ENCODE peak calls at places on chromosome 4, in four cellular contexts. D is HepG2, B is tibial nerve, E is sigmoid colon. U is an unnamed sample.

GRCh38 chr4:145279122-145279960 is 99.0 kb upstream of the OTUD4 start:
- DNase-seq in E (no peak), B (no peak), D (no peak), U (no peak)

GRCh38 chr4:163166041-163166579 is 580 bp downstream of the NAF1 start:
- DNase-seq in D (peak; percentile 26), E (peak; percentile 79), B (peak; percentile 10), U (peak; percentile 47)

GRCh38 chr4:158580064-158580463 is 58.4 kb downstream of the RXFP1 start:
- DNase-seq in E (no peak), B (no peak), D (no peak), U (no peak)

GRCh38 chr4:24559032-24559821 is 25.1 kb downstream of the DHX15 start:
- DNase-seq in B (no peak), E (no peak), D (no peak), U (no peak)

GRCh38 chr4:85970535-85970934 is 389.3 kb downstream of the MAPK10 start:
- DNase-seq in B (no peak), D (no peak), E (no peak), U (no peak)

GRCh38 chr4:144343143-144343755 is 202.7 kb upstream of the GYPA start:
- DNase-seq in E (no peak), D (no peak), B (no peak), U (no peak)

GRCh38 chr4:8745828-8746225 is 125.8 kb downstream of the HMX1 start:
- DNase-seq in B (no peak), D (no peak), E (peak; percentile 26), U (no peak)

GRCh38 chr4:83921124-83921523 is 385.2 kb downstream of the GPAT3 start:
- DNase-seq in B (no peak), E (no peak), D (no peak), U (no peak)

GRCh38 chr4:1854752-1855151 is 1.2 kb downstream of the LETM1 start:
- DNase-seq in D (no peak), B (no peak), E (no peak), U (no peak)

GRCh38 chr4:11748169-11748872 is 319.6 kb upstream of the HS3ST1 start:
- DNase-seq in E (no peak), D (no peak), B (no peak), U (no peak)

GRCh38 chr4:150581611-150582010 is 340 bp upstream of the MAB21L2 start:
- DNase-seq in B (no peak), D (no peak), E (peak; percentile 97), U (no peak)

GRCh38 chr4:81506731-81507130 is 35.0 kb upstream of the RASGEF1B start:
- DNase-seq in B (no peak), E (no peak), D (no peak), U (no peak)

GRCh38 chr4:124322234-124322831 is 390.2 kb downstream of the ANKRD50 start:
- DNase-seq in B (no peak), E (no peak), D (peak; percentile 8), U (no peak)

GRCh38 chr4:113482325-113482724 is 279.2 kb downstream of the CAMK2D start:
- DNase-seq in B (no peak), E (no peak), D (no peak), U (no peak)

GRCh38 chr4:168917150-168917779 is 92.8 kb downstream of the CBR4 start:
- DNase-seq in E (no peak), D (peak; percentile 14), B (peak; percentile 57), U (no peak)

GRCh38 chr4:98262431-98262830 is 1.2 kb downstream of the RAP1GDS1 start:
- DNase-seq in B (no peak), E (no peak), D (no peak), U (no peak)

GRCh38 chr4:159946983-159947645 is 844.2 kb downstream of the RAPGEF2 start:
- DNase-seq in B (peak; percentile 18), D (peak; percentile 52), E (no peak), U (no peak)

GRCh38 chr4:169256856-169257756 is 13.7 kb downstream of the SH3RF1 start:
- DNase-seq in D (no peak), B (no peak), E (no peak), U (no peak)

GRCh38 chr4:83071116-83071515 is 36.1 kb downstream of the COPS4 start:
- DNase-seq in B (no peak), E (no peak), D (no peak), U (no peak)

GRCh38 chr4:52932586-52933482 is 70.7 kb downstream of the RASL11B start:
- DNase-seq in E (no peak), D (no peak), B (no peak), U (no peak)

GRCh38 chr4:81164126-81164525 is 50.9 kb downstream of the PRKG2 start:
- DNase-seq in E (no peak), B (no peak), D (no peak), U (no peak)

GRCh38 chr4:76872556-76872955 is 25.4 kb downstream of the SOWAHB start:
- DNase-seq in E (no peak), B (no peak), D (no peak), U (no peak)

GRCh38 chr4:40347472-40347871 is 12.3 kb downstream of the CHRNA9 start:
- DNase-seq in B (no peak), E (no peak), D (no peak), U (no peak)

GRCh38 chr4:78439328-78439727 is 112.2 kb upstream of the ANXA3 start:
- DNase-seq in D (no peak), E (no peak), B (no peak), U (no peak)

GRCh38 chr4:3648195-3648594 is 116.0 kb upstream of the LRPAP1 start:
- DNase-seq in D (no peak), B (no peak), E (no peak), U (no peak)

GRCh38 chr4:140857111-140857510 is 100.9 kb upstream of the TBC1D9 start:
- DNase-seq in B (no peak), E (no peak), D (no peak), U (no peak)

GRCh38 chr4:8502371-8502770 is 61.8 kb downstream of the TRMT44 start:
- DNase-seq in D (no peak), B (no peak), E (no peak), U (no peak)

GRCh38 chr4:146214238-146214637 is at the start of gene REELD1:
- DNase-seq in E (no peak), D (no peak), B (no peak), U (no peak)

GRCh38 chr4:21507439-21507838 is 441.1 kb downstream of the KCNIP4 start:
- DNase-seq in E (no peak), B (no peak), D (peak; percentile 6), U (no peak)

GRCh38 chr4:57110635-57111546 is 706 bp upstream of the IGFBP7 start:
- DNase-seq in B (peak; percentile 48), D (no peak), E (peak; percentile 82), U (peak; percentile 30)

GRCh38 chr4:53786632-53787031 is 195.3 kb upstream of the LNX1 start:
- DNase-seq in D (no peak), B (no peak), E (peak; percentile 71), U (no peak)

GRCh38 chr4:72791054-72791453 is 222.0 kb upstream of the ADAMTS3 start:
- DNase-seq in D (no peak), B (no peak), E (no peak), U (no peak)

GRCh38 chr4:85831647-85832046 is 356.7 kb downstream of the ARHGAP24 start:
- DNase-seq in B (no peak), D (no peak), E (no peak), U (no peak)

GRCh38 chr4:52423967-52424366 is 235.1 kb downstream of the USP46 start:
- DNase-seq in D (no peak), E (no peak), B (no peak), U (no peak)

GRCh38 chr4:7793186-7793585 is 146.5 kb downstream of the AFAP1 start:
- DNase-seq in B (no peak), D (no peak), E (no peak), U (no peak)

GRCh38 chr4:10462876-10463275 is 5.7 kb upstream of the ZNF518B start:
- DNase-seq in D (no peak), B (no peak), E (no peak), U (no peak)

GRCh38 chr4:11702886-11703555 is 274.3 kb upstream of the HS3ST1 start:
- DNase-seq in D (no peak), E (no peak), B (no peak), U (no peak)

GRCh38 chr4:85402371-85402770 is 72.6 kb upstream of the ARHGAP24 start:
- DNase-seq in D (no peak), B (no peak), E (no peak), U (no peak)

GRCh38 chr4:128303986-128304385 is 16.4 kb upstream of the PGRMC2 start:
- DNase-seq in D (no peak), B (no peak), E (no peak), U (no peak)
- TF ChIP-seq EP300 in D (no peak), B (no peak), E (no peak), U (no peak)

DNA sequence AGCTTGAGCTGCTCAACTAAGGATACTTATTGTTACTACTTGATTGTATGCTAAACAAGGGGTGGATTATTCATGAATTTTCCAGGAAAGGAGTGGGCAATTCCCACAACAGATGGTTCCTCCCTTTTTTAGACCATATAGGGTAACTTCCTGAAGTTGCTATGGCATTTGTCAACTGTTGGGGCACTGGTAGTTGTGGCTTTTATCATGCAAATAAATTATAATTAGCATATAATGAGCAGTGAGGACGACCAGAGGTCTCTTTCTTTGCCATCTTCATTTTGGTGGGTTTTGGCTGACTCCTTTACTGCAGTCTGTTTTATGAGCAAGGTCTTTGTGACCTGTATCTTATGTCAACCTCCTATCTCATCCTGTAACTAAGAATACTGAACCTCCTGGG is 1403.5 kb upstream of the PABPC4L start:
- DNase-seq in D (no peak), B (no peak), E (no peak), U (no peak)
- TF ChIP-seq EP300 in D (no peak), B (no peak), E (no peak), U (no peak)

GRCh38 chr4:127503111-127503510 is 129.6 kb upstream of the INTU start:
- DNase-seq in D (no peak), B (no peak), E (no peak), U (no peak)

GRCh38 chr4:127501103-127501502 is 131.7 kb upstream of the INTU start:
- DNase-seq in D (no peak), E (no peak), B (no peak), U (no peak)

GRCh38 chr4:127509155-127509554 is 123.6 kb upstream of the INTU start:
- DNase-seq in B (no peak), D (no peak), E (no peak), U (no peak)

GRCh38 chr4:127506283-127506682 is 126.5 kb upstream of the INTU start:
- DNase-seq in D (no peak), E (no peak), B (no peak), U (no peak)

DNA sequence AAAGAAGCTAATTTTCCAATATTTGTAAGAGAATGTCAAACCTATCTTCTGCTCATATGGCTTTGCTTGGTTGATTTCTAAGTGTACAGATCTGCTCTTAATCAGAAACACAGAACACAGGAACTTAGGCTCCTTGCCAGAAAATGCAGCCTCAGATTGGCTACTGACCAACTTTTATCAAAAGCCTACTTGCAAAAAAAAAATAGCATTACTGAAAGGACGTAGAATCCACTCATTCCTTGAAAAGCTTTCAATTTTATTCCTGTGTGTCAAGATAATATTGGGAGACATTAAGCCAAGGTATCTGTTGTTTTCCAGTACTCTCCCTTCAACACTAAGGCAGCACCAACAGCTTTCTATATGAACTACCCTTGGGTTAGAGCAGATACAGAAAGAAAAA is 127.6 kb upstream of the INTU start:
- DNase-seq in E (no peak), B (peak; percentile 16), D (no peak), U (peak; percentile 61)
- TF ChIP-seq EP300 in E (no peak), B (no peak), D (no peak), U (no peak)

GRCh38 chr4:89307446-89308160 is at the start of gene GPRIN3:
- DNase-seq in B (no peak), D (no peak), E (peak; percentile 72), U (peak; percentile 61)
- TF ChIP-seq EP300 in B (no peak), D (no peak), E (no peak), U (no peak)

GRCh38 chr4:74109116-74109791 is 10.3 kb upstream of the CXCL2 start:
- DNase-seq in B (peak; percentile 50), E (no peak), D (no peak), U (no peak)
- TF ChIP-seq EP300 in B (no peak), E (no peak), D (no peak), U (no peak)